ENCODE peak calls at places on chromosome 15, in four cellular contexts. G, X, I and C are unnamed samples.

GRCh38 chr15:89101302-89102191 is 13.3 kb downstream of the ABHD2 start:
- DNase-seq in G (peak; percentile 68), X (peak; percentile 56), I (peak; percentile 98), C (peak; percentile 64)

GRCh38 chr15:27479232-27480140 is 508.5 kb downstream of the GABRG3 start:
- DNase-seq in G (no peak), X (no peak), I (no peak), C (no peak)

GRCh38 chr15:83088876-83089275 is 18.6 kb upstream of the TM6SF1 start:
- DNase-seq in G (no peak), X (no peak), I (no peak), C (no peak)

GRCh38 chr15:68303560-68304436 is 26.3 kb downstream of the FEM1B start:
- DNase-seq in G (no peak), X (no peak), I (peak; percentile 50), C (no peak)

GRCh38 chr15:81339321-81339720 is 15.4 kb upstream of the STARD5 start:
- DNase-seq in G (no peak), X (no peak), I (no peak), C (no peak)

GRCh38 chr15:40939909-40940801 is 11.0 kb downstream of the DLL4 start:
- DNase-seq in G (peak; percentile 49), X (no peak), I (no peak), C (no peak)

GRCh38 chr15:48285329-48286214 is 45.7 kb upstream of the DUT start:
- DNase-seq in G (no peak), X (peak; percentile 74), I (peak; percentile 75), C (peak; percentile 64)

GRCh38 chr15:36951747-36952247 is 148.6 kb downstream of the MEIS2 start:
- DNase-seq in G (no peak), X (no peak), I (peak; percentile 88), C (peak; percentile 19)

GRCh38 chr15:95603802-95604201 is 726.7 kb upstream of the NR2F2 start:
- DNase-seq in G (no peak), X (no peak), I (no peak), C (no peak)

GRCh38 chr15:89442671-89443307 is 53.6 kb downstream of the RHCG start:
- DNase-seq in G (no peak), X (peak; percentile 90), I (peak; percentile 47), C (peak; percentile 88)

GRCh38 chr15:60444289-60444912 is 34.5 kb downstream of the ICE2 start:
- DNase-seq in G (no peak), X (no peak), I (peak; percentile 42), C (no peak)